ENCODE peak calls at places on chromosomes 11 and 22, in nine cellular contexts. One of them, this sample, is unnamed.

GRCh38 chr22:24723111-24723510 is 51.4 kb downstream of the PIWIL3 start:
- DNase-seq in sigmoid colon: no peak
- DNase-seq in K562: no peak
- DNase-seq in transverse colon: no peak
- DNase-seq in stomach: no peak
- DNase-seq in HepG2: no peak
- DNase-seq in SK-N-SH: no peak
- DNase-seq in H1: no peak
- DNase-seq in tibial nerve: no peak
- DNase-seq in this sample: no peak

GRCh38 chr11:1533342-1533725 is 38.7 kb downstream of the DUSP8 start:
- DNase-seq in sigmoid colon: no peak
- DNase-seq in K562: no peak
- DNase-seq in transverse colon: no peak
- DNase-seq in stomach: no peak
- DNase-seq in HepG2: no peak
- DNase-seq in SK-N-SH: no peak
- DNase-seq in H1: no peak
- DNase-seq in tibial nerve: no peak
- DNase-seq in this sample: no peak

GRCh38 chr11:123100378-123101085 is 38.6 kb upstream of the HSPA8 start:
- DNase-seq in sigmoid colon: peak; percentile 80
- DNase-seq in K562: no peak
- DNase-seq in transverse colon: no peak
- DNase-seq in stomach: no peak
- DNase-seq in HepG2: no peak
- DNase-seq in SK-N-SH: no peak
- DNase-seq in H1: no peak
- DNase-seq in tibial nerve: no peak
- DNase-seq in this sample: no peak

GRCh38 chr22:49956914-49957825 is 3.4 kb upstream of the PIM3 start:
- DNase-seq in sigmoid colon: peak; percentile 59
- DNase-seq in K562: no peak
- DNase-seq in transverse colon: no peak
- DNase-seq in stomach: peak; percentile 24
- DNase-seq in HepG2: no peak
- DNase-seq in SK-N-SH: no peak
- DNase-seq in H1: no peak
- DNase-seq in tibial nerve: no peak
- DNase-seq in this sample: no peak

GRCh38 chr22:30416403-30416802 is 9.2 kb upstream of the MTFP1 start:
- DNase-seq in sigmoid colon: no peak
- DNase-seq in K562: no peak
- DNase-seq in transverse colon: peak; percentile 34
- DNase-seq in stomach: no peak
- DNase-seq in HepG2: peak; percentile 70
- DNase-seq in SK-N-SH: no peak
- DNase-seq in H1: no peak
- DNase-seq in tibial nerve: no peak
- DNase-seq in this sample: no peak

GRCh38 chr11:114195981-114196731 is 100.0 kb upstream of the NNMT start:
- DNase-seq in sigmoid colon: no peak
- DNase-seq in K562: peak; percentile 46
- DNase-seq in transverse colon: no peak
- DNase-seq in stomach: peak; percentile 78
- DNase-seq in HepG2: no peak
- DNase-seq in SK-N-SH: no peak
- DNase-seq in H1: no peak
- DNase-seq in tibial nerve: no peak
- DNase-seq in this sample: no peak

GRCh38 chr11:114253771-114254170 is 42.4 kb upstream of the NNMT start:
- DNase-seq in sigmoid colon: no peak
- DNase-seq in K562: no peak
- DNase-seq in transverse colon: no peak
- DNase-seq in stomach: no peak
- DNase-seq in HepG2: no peak
- DNase-seq in SK-N-SH: peak; percentile 21
- DNase-seq in H1: no peak
- DNase-seq in tibial nerve: no peak
- DNase-seq in this sample: no peak

GRCh38 chr11:75793966-75794365 is 21.0 kb upstream of the UVRAG start:
- DNase-seq in sigmoid colon: no peak
- DNase-seq in K562: no peak
- DNase-seq in transverse colon: no peak
- DNase-seq in stomach: no peak
- DNase-seq in HepG2: no peak
- DNase-seq in SK-N-SH: no peak
- DNase-seq in H1: no peak
- DNase-seq in tibial nerve: no peak
- DNase-seq in this sample: no peak

GRCh38 chr11:112822478-112823274 is 138.5 kb upstream of the NCAM1 start:
- DNase-seq in sigmoid colon: no peak
- DNase-seq in K562: no peak
- DNase-seq in transverse colon: no peak
- DNase-seq in stomach: peak; percentile 62
- DNase-seq in HepG2: no peak
- DNase-seq in SK-N-SH: no peak
- DNase-seq in H1: peak; percentile 66
- DNase-seq in tibial nerve: no peak
- DNase-seq in this sample: no peak

GRCh38 chr11:112830255-112830654 is 131.0 kb upstream of the NCAM1 start:
- DNase-seq in sigmoid colon: no peak
- DNase-seq in K562: no peak
- DNase-seq in transverse colon: no peak
- DNase-seq in stomach: no peak
- DNase-seq in HepG2: no peak
- DNase-seq in SK-N-SH: no peak
- DNase-seq in H1: no peak
- DNase-seq in tibial nerve: no peak
- DNase-seq in this sample: no peak

GRCh38 chr11:112828433-112828832 is 132.8 kb upstream of the NCAM1 start:
- DNase-seq in sigmoid colon: no peak
- DNase-seq in K562: no peak
- DNase-seq in transverse colon: no peak
- DNase-seq in stomach: no peak
- DNase-seq in HepG2: no peak
- DNase-seq in SK-N-SH: no peak
- DNase-seq in H1: no peak
- DNase-seq in tibial nerve: no peak
- DNase-seq in this sample: no peak

GRCh38 chr11:112826026-112826425 is 135.2 kb upstream of the NCAM1 start:
- DNase-seq in sigmoid colon: no peak
- DNase-seq in K562: no peak
- DNase-seq in transverse colon: no peak
- DNase-seq in stomach: no peak
- DNase-seq in HepG2: no peak
- DNase-seq in SK-N-SH: no peak
- DNase-seq in H1: no peak
- DNase-seq in tibial nerve: no peak
- DNase-seq in this sample: no peak

GRCh38 chr11:112826788-112827187 is 134.4 kb upstream of the NCAM1 start:
- DNase-seq in sigmoid colon: no peak
- DNase-seq in K562: no peak
- DNase-seq in transverse colon: no peak
- DNase-seq in stomach: no peak
- DNase-seq in HepG2: no peak
- DNase-seq in SK-N-SH: no peak
- DNase-seq in H1: no peak
- DNase-seq in tibial nerve: no peak
- DNase-seq in this sample: peak; percentile 31
- TF ChIP-seq CTCF in sigmoid colon: no peak
- TF ChIP-seq CTCF in K562: no peak
- TF ChIP-seq CTCF in transverse colon: no peak
- TF ChIP-seq CTCF in stomach: no peak
- TF ChIP-seq CTCF in HepG2: no peak
- TF ChIP-seq CTCF in SK-N-SH: no peak
- TF ChIP-seq CTCF in H1: no peak
- TF ChIP-seq CTCF in tibial nerve: no peak
- TF ChIP-seq CTCF in this sample: no peak

DNA sequence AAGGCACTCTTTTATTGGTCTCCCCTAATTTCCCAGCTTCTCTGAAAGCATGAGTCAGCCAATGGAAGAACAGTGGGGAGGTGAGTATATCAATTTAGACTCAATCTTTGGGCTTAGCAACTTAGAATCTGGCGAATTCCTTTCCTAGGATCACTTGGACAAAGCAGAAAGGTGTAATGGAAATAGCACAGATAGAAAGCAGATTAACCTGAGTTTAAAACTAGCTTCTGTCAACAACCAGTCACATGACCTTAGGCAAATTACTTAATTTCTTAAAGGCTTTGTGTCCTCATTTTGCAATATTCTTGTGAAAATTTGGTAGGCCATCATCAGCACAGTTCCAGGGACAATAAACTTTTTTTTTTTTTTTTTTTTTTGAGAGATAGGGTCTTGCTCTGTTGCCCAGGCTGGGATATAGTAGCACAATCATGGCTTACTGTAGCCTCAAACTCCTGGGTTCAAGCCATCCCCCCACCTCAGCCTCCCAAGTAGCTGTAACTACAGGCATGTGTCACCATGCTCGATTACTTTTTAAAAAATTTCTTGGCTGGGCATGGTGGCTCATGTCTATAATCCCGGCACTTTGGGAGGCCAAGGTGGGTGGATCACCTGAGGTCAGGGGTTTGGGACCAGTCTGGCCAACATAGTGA is 40.8 kb upstream of the PCF11 start:
- DNase-seq in sigmoid colon: no peak
- DNase-seq in K562: no peak
- DNase-seq in transverse colon: no peak
- DNase-seq in stomach: no peak
- DNase-seq in HepG2: no peak
- DNase-seq in SK-N-SH: no peak
- DNase-seq in H1: no peak
- DNase-seq in tibial nerve: no peak
- DNase-seq in this sample: no peak
- H3K4me3 ChIP-seq in sigmoid colon: no peak overlapping the region
- H3K4me3 ChIP-seq in K562: no peak overlapping the region
- H3K4me3 ChIP-seq in transverse colon: no peak overlapping the region
- H3K4me3 ChIP-seq in stomach: no peak overlapping the region
- H3K4me3 ChIP-seq in HepG2: peak overlapping the region; percentile 51
- H3K4me3 ChIP-seq in SK-N-SH: no peak overlapping the region
- H3K4me3 ChIP-seq in H1: no peak overlapping the region
- H3K4me3 ChIP-seq in tibial nerve: no peak overlapping the region
- H3K4me3 ChIP-seq in this sample: no peak overlapping the region

GRCh38 chr22:42432818-42433217 is 615 bp upstream of the NFAM1 start:
- DNase-seq in sigmoid colon: no peak
- DNase-seq in K562: no peak
- DNase-seq in transverse colon: no peak
- DNase-seq in stomach: no peak
- DNase-seq in HepG2: no peak
- DNase-seq in SK-N-SH: no peak
- DNase-seq in H1: no peak
- DNase-seq in tibial nerve: no peak
- DNase-seq in this sample: no peak

GRCh38 chr22:42430486-42431125 is 1.6 kb downstream of the NFAM1 start:
- DNase-seq in sigmoid colon: no peak
- DNase-seq in K562: no peak
- DNase-seq in transverse colon: no peak
- DNase-seq in stomach: no peak
- DNase-seq in HepG2: no peak
- DNase-seq in SK-N-SH: no peak
- DNase-seq in H1: no peak
- DNase-seq in tibial nerve: no peak
- DNase-seq in this sample: no peak

GRCh38 chr22:42431401-42432019 is 693 bp downstream of the NFAM1 start:
- DNase-seq in sigmoid colon: peak; percentile 73
- DNase-seq in K562: no peak
- DNase-seq in transverse colon: no peak
- DNase-seq in stomach: no peak
- DNase-seq in HepG2: no peak
- DNase-seq in SK-N-SH: no peak
- DNase-seq in H1: no peak
- DNase-seq in tibial nerve: no peak
- DNase-seq in this sample: no peak

GRCh38 chr22:42433754-42434153 is 1.6 kb upstream of the NFAM1 start:
- DNase-seq in sigmoid colon: no peak
- DNase-seq in K562: no peak
- DNase-seq in transverse colon: no peak
- DNase-seq in stomach: no peak
- DNase-seq in HepG2: no peak
- DNase-seq in SK-N-SH: no peak
- DNase-seq in H1: no peak
- DNase-seq in tibial nerve: no peak
- DNase-seq in this sample: no peak

DNA sequence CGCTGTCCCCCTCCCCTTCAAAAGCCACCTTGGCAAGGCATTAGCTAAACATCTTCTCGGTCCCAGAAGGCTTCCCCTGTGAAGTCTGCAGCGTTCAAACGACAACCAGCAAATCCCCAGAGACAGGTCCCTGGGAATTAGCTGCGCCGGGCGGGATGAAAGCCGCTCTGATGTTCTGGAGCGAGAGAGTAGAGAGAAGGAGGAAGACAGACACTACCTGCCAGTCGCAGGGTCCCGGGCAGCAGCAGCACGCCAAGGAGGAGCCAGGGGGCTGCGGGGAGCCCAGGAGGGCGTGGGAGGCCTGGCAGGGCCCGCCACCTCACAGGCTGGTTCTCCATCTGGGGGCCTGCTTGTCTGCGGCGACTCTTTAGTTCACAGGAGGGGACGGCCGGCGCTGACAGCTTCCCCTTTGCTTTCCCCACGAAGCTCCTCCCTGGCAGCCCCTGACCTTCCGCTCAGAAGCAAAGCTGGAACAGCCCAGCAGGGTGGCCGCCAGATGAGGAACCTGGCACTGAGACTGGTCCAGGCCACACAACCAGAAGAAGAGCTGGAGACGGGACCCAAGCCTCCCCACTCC is at the start of gene NFAM1:
- DNase-seq in sigmoid colon: peak; percentile 81
- DNase-seq in K562: no peak
- DNase-seq in transverse colon: peak; percentile 30
- DNase-seq in stomach: peak; percentile 44
- DNase-seq in HepG2: no peak
- DNase-seq in SK-N-SH: no peak
- DNase-seq in H1: no peak
- DNase-seq in tibial nerve: no peak
- DNase-seq in this sample: no peak
- TF ChIP-seq EP300 in sigmoid colon: no peak
- TF ChIP-seq EP300 in K562: no peak
- TF ChIP-seq EP300 in transverse colon: no peak
- TF ChIP-seq EP300 in stomach: no peak
- TF ChIP-seq EP300 in HepG2: no peak
- TF ChIP-seq EP300 in SK-N-SH: no peak
- TF ChIP-seq EP300 in H1: no peak
- TF ChIP-seq EP300 in tibial nerve: no peak
- TF ChIP-seq EP300 in this sample: no peak

GRCh38 chr11:82862379-82862778 is 37.9 kb downstream of the PRCP start:
- DNase-seq in sigmoid colon: no peak
- DNase-seq in K562: no peak
- DNase-seq in transverse colon: no peak
- DNase-seq in stomach: no peak
- DNase-seq in HepG2: no peak
- DNase-seq in SK-N-SH: no peak
- DNase-seq in H1: no peak
- DNase-seq in tibial nerve: no peak
- DNase-seq in this sample: no peak

GRCh38 chr11:82863209-82863608 is 37.0 kb downstream of the PRCP start:
- DNase-seq in sigmoid colon: no peak
- DNase-seq in K562: no peak
- DNase-seq in transverse colon: no peak
- DNase-seq in stomach: no peak
- DNase-seq in HepG2: no peak
- DNase-seq in SK-N-SH: no peak
- DNase-seq in H1: no peak
- DNase-seq in tibial nerve: no peak
- DNase-seq in this sample: no peak

GRCh38 chr11:82867495-82868082 is 32.6 kb downstream of the PRCP start:
- DNase-seq in sigmoid colon: peak; percentile 83
- DNase-seq in K562: peak; percentile 56
- DNase-seq in transverse colon: peak; percentile 75
- DNase-seq in stomach: peak; percentile 79
- DNase-seq in HepG2: peak; percentile 75
- DNase-seq in SK-N-SH: peak; percentile 62
- DNase-seq in H1: peak; percentile 83
- DNase-seq in tibial nerve: peak; percentile 79
- DNase-seq in this sample: peak; percentile 97

GRCh38 chr11:82865841-82866240 is 34.4 kb downstream of the PRCP start:
- DNase-seq in sigmoid colon: no peak
- DNase-seq in K562: no peak
- DNase-seq in transverse colon: no peak
- DNase-seq in stomach: no peak
- DNase-seq in HepG2: no peak
- DNase-seq in SK-N-SH: no peak
- DNase-seq in H1: no peak
- DNase-seq in tibial nerve: no peak
- DNase-seq in this sample: no peak

DNA sequence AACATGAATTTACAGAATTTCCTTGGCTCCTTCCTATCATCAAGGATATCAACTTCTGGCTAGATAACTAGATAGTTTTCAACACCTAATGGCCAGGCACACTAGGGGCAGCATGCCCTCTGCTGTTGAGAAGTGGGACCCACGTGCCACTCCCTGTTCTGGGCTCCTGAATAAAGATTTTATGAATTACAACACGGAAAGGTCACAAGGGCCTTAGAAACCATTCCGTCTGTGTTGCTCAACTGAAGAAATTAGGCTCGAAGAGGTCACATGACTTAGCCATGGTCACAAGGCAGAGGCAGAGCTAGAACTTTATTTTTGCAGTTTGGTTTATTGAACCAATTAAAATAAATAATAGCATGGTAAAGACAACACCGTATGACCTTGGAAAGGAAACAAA is 36.0 kb downstream of the PRCP start:
- DNase-seq in sigmoid colon: peak; percentile 81
- DNase-seq in K562: peak; percentile 43
- DNase-seq in transverse colon: peak; percentile 44
- DNase-seq in stomach: peak; percentile 42
- DNase-seq in HepG2: peak; percentile 57
- DNase-seq in SK-N-SH: peak; percentile 54
- DNase-seq in H1: no peak
- DNase-seq in tibial nerve: peak; percentile 53
- DNase-seq in this sample: no peak
- TF ChIP-seq CTCF in sigmoid colon: peak; percentile 38
- TF ChIP-seq CTCF in K562: peak; percentile 72
- TF ChIP-seq CTCF in transverse colon: peak; percentile 57
- TF ChIP-seq CTCF in stomach: peak; percentile 34
- TF ChIP-seq CTCF in HepG2: peak; percentile 80
- TF ChIP-seq CTCF in SK-N-SH: peak; percentile 75
- TF ChIP-seq CTCF in H1: peak; percentile 76
- TF ChIP-seq CTCF in tibial nerve: peak; percentile 69
- TF ChIP-seq CTCF in this sample: peak; percentile 65